ENCODE peak calls at places on chromosomes 12 and 14, in seven cellular contexts. One of them, this sample, is unnamed.
A peak's percentile ranks its signal among the peaks of the same experiment; 100 is the strongest.

GRCh38 chr14:103221781-103222358 is 98.6 kb downstream of the TNFAIP2 start:
- DNase-seq in HepG2: no peak
- DNase-seq in Panc1: no peak
- DNase-seq in breast epithelium: no peak
- DNase-seq in sigmoid colon: no peak
- DNase-seq in SK-N-MC: no peak
- DNase-seq in stomach: no peak
- DNase-seq in this sample: no peak

GRCh38 chr12:132355742-132356681 is 26.6 kb upstream of the GALNT9 start:
- DNase-seq in HepG2: no peak
- DNase-seq in Panc1: no peak
- DNase-seq in breast epithelium: no peak
- DNase-seq in sigmoid colon: no peak
- DNase-seq in SK-N-MC: no peak
- DNase-seq in stomach: no peak
- DNase-seq in this sample: no peak

GRCh38 chr14:34051966-34052657 is 101.2 kb upstream of the EGLN3 start:
- DNase-seq in HepG2: peak; percentile 95
- DNase-seq in Panc1: no peak
- DNase-seq in breast epithelium: no peak
- DNase-seq in sigmoid colon: no peak
- DNase-seq in SK-N-MC: no peak
- DNase-seq in stomach: no peak
- DNase-seq in this sample: no peak

GRCh38 chr12:67370979-67371378 is 101.8 kb downstream of the CAND1 start:
- DNase-seq in HepG2: no peak
- DNase-seq in Panc1: no peak
- DNase-seq in breast epithelium: no peak
- DNase-seq in sigmoid colon: no peak
- DNase-seq in SK-N-MC: no peak
- DNase-seq in stomach: no peak
- DNase-seq in this sample: no peak

GRCh38 chr12:84718901-84719300 is 193.7 kb downstream of the SLC6A15 start:
- DNase-seq in HepG2: no peak
- DNase-seq in Panc1: no peak
- DNase-seq in breast epithelium: no peak
- DNase-seq in sigmoid colon: no peak
- DNase-seq in SK-N-MC: peak; percentile 77
- DNase-seq in stomach: no peak
- DNase-seq in this sample: no peak

GRCh38 chr14:100875861-100876590 is 27.5 kb downstream of the RTL1 start:
- DNase-seq in HepG2: no peak
- DNase-seq in Panc1: no peak
- DNase-seq in breast epithelium: no peak
- DNase-seq in sigmoid colon: no peak
- DNase-seq in SK-N-MC: no peak
- DNase-seq in stomach: no peak
- DNase-seq in this sample: no peak

GRCh38 chr14:51600658-51601057 is 51.1 kb upstream of the FRMD6 start:
- DNase-seq in HepG2: no peak
- DNase-seq in Panc1: no peak
- DNase-seq in breast epithelium: no peak
- DNase-seq in sigmoid colon: no peak
- DNase-seq in SK-N-MC: no peak
- DNase-seq in stomach: no peak
- DNase-seq in this sample: no peak

GRCh38 chr12:99302874-99303273 is 344.7 kb upstream of the GARIN6 start:
- DNase-seq in HepG2: no peak
- DNase-seq in Panc1: no peak
- DNase-seq in breast epithelium: no peak
- DNase-seq in sigmoid colon: no peak
- DNase-seq in SK-N-MC: no peak
- DNase-seq in stomach: no peak
- DNase-seq in this sample: no peak

GRCh38 chr12:93572712-93573551 is 457 bp downstream of the SOCS2 start:
- DNase-seq in HepG2: no peak
- DNase-seq in Panc1: no peak
- DNase-seq in breast epithelium: no peak
- DNase-seq in sigmoid colon: peak; percentile 72
- DNase-seq in SK-N-MC: no peak
- DNase-seq in stomach: no peak
- DNase-seq in this sample: no peak

GRCh38 chr14:86838363-86838762 is 1154.6 kb downstream of the GALC start:
- DNase-seq in HepG2: no peak
- DNase-seq in Panc1: no peak
- DNase-seq in breast epithelium: no peak
- DNase-seq in sigmoid colon: no peak
- DNase-seq in SK-N-MC: no peak
- DNase-seq in stomach: no peak
- DNase-seq in this sample: no peak

GRCh38 chr12:103020839-103021238 is 63.4 kb downstream of the ASCL1 start:
- DNase-seq in HepG2: no peak
- DNase-seq in Panc1: no peak
- DNase-seq in breast epithelium: no peak
- DNase-seq in sigmoid colon: no peak
- DNase-seq in SK-N-MC: no peak
- DNase-seq in stomach: no peak
- DNase-seq in this sample: no peak

DNA sequence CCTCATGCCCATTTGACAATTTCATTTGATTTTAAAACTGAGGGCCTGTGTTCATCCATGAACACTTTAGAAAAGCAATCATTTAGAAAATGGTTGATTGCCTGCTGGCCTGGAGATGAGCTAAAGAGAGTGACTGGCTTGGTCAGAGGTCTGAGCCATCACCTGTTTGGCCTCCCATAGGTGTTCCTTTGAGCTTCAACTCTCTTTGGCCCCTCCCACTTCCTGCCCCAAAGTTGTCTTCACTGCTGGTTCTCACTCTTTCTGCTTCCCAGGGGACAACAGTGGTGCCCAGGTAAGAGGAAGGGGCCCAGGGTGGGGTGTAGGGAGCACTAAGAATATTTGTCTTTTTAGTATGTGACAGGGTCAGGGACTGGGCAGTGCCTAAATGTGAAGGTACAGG is 4.9 kb upstream of the TCP11L2 start:
- DNase-seq in HepG2: no peak
- DNase-seq in Panc1: no peak
- DNase-seq in breast epithelium: no peak
- DNase-seq in sigmoid colon: no peak
- DNase-seq in SK-N-MC: no peak
- DNase-seq in stomach: no peak
- DNase-seq in this sample: no peak
- TF ChIP-seq POLR2AphosphoS5 in HepG2: no peak
- TF ChIP-seq POLR2AphosphoS5 in Panc1: no peak
- TF ChIP-seq POLR2AphosphoS5 in breast epithelium: no peak
- TF ChIP-seq POLR2AphosphoS5 in sigmoid colon: no peak
- TF ChIP-seq POLR2AphosphoS5 in SK-N-MC: no peak
- TF ChIP-seq POLR2AphosphoS5 in stomach: no peak
- TF ChIP-seq POLR2AphosphoS5 in this sample: no peak

GRCh38 chr12:69529021-69529420 is 56.2 kb upstream of the CCT2 start:
- DNase-seq in HepG2: no peak
- DNase-seq in Panc1: no peak
- DNase-seq in breast epithelium: no peak
- DNase-seq in sigmoid colon: no peak
- DNase-seq in SK-N-MC: no peak
- DNase-seq in stomach: no peak
- DNase-seq in this sample: no peak

DNA sequence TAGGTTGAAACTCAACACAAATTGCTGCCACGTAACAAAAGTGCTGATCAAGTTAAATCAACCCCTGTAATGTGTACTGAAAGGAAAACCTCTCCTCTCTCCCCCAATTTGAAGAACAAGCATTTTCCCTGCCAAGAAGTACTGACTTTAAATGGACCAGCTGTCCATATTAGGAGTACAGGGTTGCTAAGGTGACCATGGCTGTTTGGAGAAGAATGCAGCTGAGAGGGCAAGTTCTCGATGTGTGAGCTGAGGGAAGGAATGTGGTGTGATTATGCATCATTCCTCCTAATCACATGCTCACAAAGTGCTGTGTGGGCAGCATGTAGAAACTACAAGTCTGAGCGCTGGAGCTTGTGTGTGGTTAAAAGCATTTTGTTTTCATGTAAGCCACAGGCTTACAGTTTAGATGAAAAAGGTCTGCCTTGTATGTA is 50.9 kb upstream of the CCT2 start:
- DNase-seq in HepG2: peak; percentile 6
- DNase-seq in Panc1: peak; percentile 50
- DNase-seq in breast epithelium: peak; percentile 66
- DNase-seq in sigmoid colon: peak; percentile 84
- DNase-seq in SK-N-MC: peak; percentile 76
- DNase-seq in stomach: no peak
- DNase-seq in this sample: no peak
- TF ChIP-seq POLR2AphosphoS5 in HepG2: no peak
- TF ChIP-seq POLR2AphosphoS5 in Panc1: no peak
- TF ChIP-seq POLR2AphosphoS5 in breast epithelium: peak; percentile 19
- TF ChIP-seq POLR2AphosphoS5 in sigmoid colon: peak; percentile 43
- TF ChIP-seq POLR2AphosphoS5 in SK-N-MC: peak; percentile 47
- TF ChIP-seq POLR2AphosphoS5 in stomach: peak; percentile 77
- TF ChIP-seq POLR2AphosphoS5 in this sample: peak; percentile 69

GRCh38 chr12:55614764-55615163 is 21.9 kb upstream of the OR10P1 start:
- DNase-seq in HepG2: no peak
- DNase-seq in Panc1: no peak
- DNase-seq in breast epithelium: no peak
- DNase-seq in sigmoid colon: no peak
- DNase-seq in SK-N-MC: no peak
- DNase-seq in stomach: no peak
- DNase-seq in this sample: no peak

GRCh38 chr12:55624056-55624455 is 12.6 kb upstream of the OR10P1 start:
- DNase-seq in HepG2: no peak
- DNase-seq in Panc1: no peak
- DNase-seq in breast epithelium: no peak
- DNase-seq in sigmoid colon: no peak
- DNase-seq in SK-N-MC: no peak
- DNase-seq in stomach: no peak
- DNase-seq in this sample: no peak

DNA sequence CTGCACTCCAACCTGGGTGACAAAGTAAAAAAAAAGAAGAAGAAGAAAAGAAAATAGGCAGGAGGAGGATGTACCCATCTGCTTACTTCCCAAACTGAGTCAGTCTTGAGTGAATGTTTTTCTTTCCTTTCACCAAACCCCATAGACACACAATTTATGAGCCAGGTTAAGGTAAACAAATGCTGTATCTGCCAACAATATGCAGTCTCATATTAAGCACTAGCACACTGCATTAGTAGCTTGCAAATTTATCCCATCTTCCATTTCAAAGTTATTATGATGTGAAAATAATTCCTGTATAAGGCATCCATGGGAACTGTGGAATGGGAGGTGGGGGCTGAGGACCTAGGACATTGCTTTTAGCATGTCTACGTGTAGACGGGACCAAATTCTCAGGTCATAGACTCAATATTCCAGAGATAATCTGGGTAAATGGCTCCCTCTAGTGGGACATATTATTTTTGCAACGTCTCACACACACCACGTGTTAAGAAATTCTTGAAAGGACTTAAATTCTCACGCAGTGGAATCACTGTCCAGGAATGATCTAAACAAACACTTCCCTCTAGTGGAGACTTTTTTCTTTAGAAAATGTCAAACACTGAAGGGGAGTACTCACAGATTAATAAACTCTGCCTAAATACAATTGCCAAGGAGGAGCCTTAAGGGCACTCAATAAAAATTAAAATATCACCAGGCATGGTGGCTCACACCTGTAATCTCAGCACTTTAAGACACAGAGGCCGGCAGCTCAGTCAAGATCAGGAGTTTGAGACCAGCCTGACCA is 17.1 kb upstream of the OR10P1 start:
- DNase-seq in HepG2: peak; percentile 92
- DNase-seq in Panc1: peak; percentile 94
- DNase-seq in breast epithelium: peak; percentile 26
- DNase-seq in sigmoid colon: no peak
- DNase-seq in SK-N-MC: peak; percentile 97
- DNase-seq in stomach: no peak
- DNase-seq in this sample: peak; percentile 63
- TF ChIP-seq POLR2AphosphoS5 in HepG2: no peak
- TF ChIP-seq POLR2AphosphoS5 in Panc1: no peak
- TF ChIP-seq POLR2AphosphoS5 in breast epithelium: no peak
- TF ChIP-seq POLR2AphosphoS5 in sigmoid colon: no peak
- TF ChIP-seq POLR2AphosphoS5 in SK-N-MC: no peak
- TF ChIP-seq POLR2AphosphoS5 in stomach: no peak
- TF ChIP-seq POLR2AphosphoS5 in this sample: peak; percentile 33

GRCh38 chr14:105841022-105842009 is 314.9 kb downstream of the TMEM121 start:
- DNase-seq in HepG2: no peak
- DNase-seq in Panc1: no peak
- DNase-seq in breast epithelium: no peak
- DNase-seq in sigmoid colon: no peak
- DNase-seq in SK-N-MC: no peak
- DNase-seq in stomach: no peak
- DNase-seq in this sample: no peak
- TF ChIP-seq POLR2AphosphoS5 in HepG2: no peak
- TF ChIP-seq POLR2AphosphoS5 in Panc1: no peak
- TF ChIP-seq POLR2AphosphoS5 in breast epithelium: no peak
- TF ChIP-seq POLR2AphosphoS5 in sigmoid colon: no peak
- TF ChIP-seq POLR2AphosphoS5 in SK-N-MC: no peak
- TF ChIP-seq POLR2AphosphoS5 in stomach: no peak
- TF ChIP-seq POLR2AphosphoS5 in this sample: no peak

DNA sequence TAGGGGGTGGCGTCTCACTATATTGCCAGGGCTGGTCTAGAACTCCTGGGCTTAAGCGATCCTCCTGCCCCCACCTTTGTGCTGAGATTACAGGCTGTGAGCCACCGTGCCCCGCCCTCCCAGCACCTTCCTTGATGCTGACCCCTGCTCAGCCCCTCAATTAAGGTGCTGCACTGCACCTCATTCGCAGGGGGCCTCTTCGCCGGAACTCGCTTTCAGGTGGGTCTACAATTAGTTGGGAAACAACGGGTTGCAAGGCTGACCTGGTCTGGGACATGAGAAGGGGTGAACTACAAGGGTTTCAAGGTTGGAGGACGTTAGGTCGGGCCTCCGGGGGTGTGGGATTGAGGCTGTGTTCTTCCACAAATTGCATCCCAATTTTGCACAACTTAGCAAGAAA is 1.2 kb upstream of the NOP2 start:
- DNase-seq in HepG2: no peak
- DNase-seq in Panc1: no peak
- DNase-seq in breast epithelium: no peak
- DNase-seq in sigmoid colon: no peak
- DNase-seq in SK-N-MC: no peak
- DNase-seq in stomach: no peak
- DNase-seq in this sample: no peak
- TF ChIP-seq POLR2AphosphoS5 in HepG2: no peak
- TF ChIP-seq POLR2AphosphoS5 in Panc1: no peak
- TF ChIP-seq POLR2AphosphoS5 in breast epithelium: no peak
- TF ChIP-seq POLR2AphosphoS5 in sigmoid colon: no peak
- TF ChIP-seq POLR2AphosphoS5 in SK-N-MC: no peak
- TF ChIP-seq POLR2AphosphoS5 in stomach: no peak
- TF ChIP-seq POLR2AphosphoS5 in this sample: no peak